ENCODE peak calls at places on chromosomes 3 and 15, in four cellular contexts. Q is HCT116, A is GM23338, E is transverse colon. G is an unnamed sample.

GRCh38 chr15:69290346-69291164 is 8.2 kb upstream of the PAQR5 start:
- DNase-seq in Q (no peak), A (no peak), E (no peak), G (no peak)

GRCh38 chr3:65960087-65960486 is 78.6 kb downstream of the MAGI1 start:
- DNase-seq in Q (no peak), A (no peak), E (no peak), G (no peak)

GRCh38 chr3:143578810-143579425 is 269.4 kb downstream of the SLC9A9 start:
- DNase-seq in Q (no peak), A (no peak), E (no peak), G (no peak)

GRCh38 chr15:85742186-85742751 is 52.5 kb downstream of the KLHL25 start:
- DNase-seq in Q (no peak), A (peak), E (no peak), G (no peak)

GRCh38 chr3:12470680-12471079 is 13.6 kb upstream of the TSEN2 start:
- DNase-seq in Q (no peak), A (no peak), E (no peak), G (no peak)

GRCh38 chr3:39779511-39780230 is 29.7 kb upstream of the MYRIP start:
- DNase-seq in Q (no peak), A (no peak), E (no peak), G (no peak)

GRCh38 chr3:171566803-171567422 is 106.7 kb upstream of the TNIK start:
- DNase-seq in Q (peak), A (peak), E (no peak), G (no peak)

GRCh38 chr3:36476274-36476942 is 96.1 kb downstream of the STAC start:
- DNase-seq in Q (no peak), A (no peak), E (no peak), G (no peak)

GRCh38 chr15:74954515-74954914 is 2.1 kb downstream of the RPP25 start:
- DNase-seq in Q (no peak), A (no peak), E (no peak), G (no peak)
- H3K4me3 ChIP-seq in Q (no peak), A (peak), E (peak), G (no peak)

GRCh38 chr3:5133239-5133638 is 11.1 kb downstream of the ARL8B start:
- DNase-seq in Q (no peak), A (no peak), E (no peak), G (no peak)
- TF ChIP-seq POLR2AphosphoS5 in Q (no peak), A (no peak), E (no peak), G (no peak)

DNA sequence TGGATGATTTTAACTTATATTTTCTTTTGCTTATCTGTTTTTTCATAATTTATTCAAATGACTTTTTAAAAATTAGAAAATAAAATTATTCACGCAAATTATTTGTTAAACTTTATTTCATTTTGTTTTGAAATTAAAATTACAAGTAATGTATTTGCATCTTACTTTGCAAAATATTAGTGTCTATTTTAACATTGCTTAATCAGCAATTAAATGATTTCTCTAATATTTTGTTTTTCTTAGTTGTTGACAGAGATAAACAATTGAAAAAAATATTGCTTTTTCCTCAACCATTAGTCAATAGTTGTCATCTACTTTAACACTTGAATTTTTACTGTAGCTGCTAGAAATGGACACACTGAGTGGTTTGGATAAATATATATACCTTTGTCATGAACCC is 32.8 kb upstream of the PYDC2 start:
- DNase-seq in Q (no peak), A (no peak), E (no peak), G (no peak)
- H3K4me3 ChIP-seq in Q (no peak), A (no peak), E (no peak), G (no peak)

DNA sequence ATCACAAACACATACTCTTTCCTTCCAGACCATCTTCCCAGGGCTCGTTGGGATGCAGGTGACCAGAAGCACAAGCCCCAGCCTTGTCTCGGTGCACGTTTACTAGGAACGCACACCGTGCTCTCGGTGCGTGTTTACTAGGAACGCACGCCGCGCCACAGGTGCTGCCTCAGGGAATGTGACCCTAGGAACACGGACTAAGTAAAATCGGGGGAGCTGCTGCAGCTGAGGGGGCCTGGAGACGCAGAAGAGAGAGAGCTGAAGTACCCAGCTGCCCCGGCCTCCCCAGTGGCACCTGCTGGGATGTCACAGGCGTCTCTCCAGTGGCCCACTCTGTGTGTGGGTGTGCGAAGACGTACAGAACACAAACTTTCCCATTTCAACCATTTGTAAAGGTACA is 91.0 kb upstream of the SNRPA1 start:
- DNase-seq in Q (no peak), A (no peak), E (no peak), G (no peak)
- TF ChIP-seq POLR2AphosphoS5 in Q (no peak), A (no peak), E (no peak), G (no peak)

DNA sequence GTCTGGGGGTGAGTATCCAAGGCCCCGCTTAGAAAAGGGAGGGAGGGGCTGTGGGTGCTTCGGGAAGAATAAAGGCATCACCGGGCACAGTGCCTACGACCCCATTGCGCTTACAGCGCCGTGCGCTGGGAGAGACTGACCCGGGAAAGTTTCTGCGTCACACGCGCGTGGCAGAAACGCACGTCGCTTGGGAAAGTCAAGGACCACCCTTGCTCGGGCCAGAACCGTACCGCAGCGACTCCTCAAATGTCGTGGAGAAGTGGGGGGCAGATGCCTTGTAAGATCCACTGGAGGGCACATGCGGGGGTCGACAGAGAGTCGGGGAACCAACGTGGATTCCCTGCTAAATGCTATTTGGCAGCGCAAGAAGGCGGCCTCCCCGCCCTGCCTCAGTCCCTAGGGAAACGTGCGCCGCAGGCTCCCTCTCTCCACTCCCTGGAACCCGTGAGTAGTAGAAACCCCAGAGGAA is 2.4 kb downstream of the ADAMTS9 start:
- DNase-seq in Q (no peak), A (no peak), E (peak), G (no peak)
- H3K4me3 ChIP-seq in Q (peak), A (peak), E (peak), G (peak)

DNA sequence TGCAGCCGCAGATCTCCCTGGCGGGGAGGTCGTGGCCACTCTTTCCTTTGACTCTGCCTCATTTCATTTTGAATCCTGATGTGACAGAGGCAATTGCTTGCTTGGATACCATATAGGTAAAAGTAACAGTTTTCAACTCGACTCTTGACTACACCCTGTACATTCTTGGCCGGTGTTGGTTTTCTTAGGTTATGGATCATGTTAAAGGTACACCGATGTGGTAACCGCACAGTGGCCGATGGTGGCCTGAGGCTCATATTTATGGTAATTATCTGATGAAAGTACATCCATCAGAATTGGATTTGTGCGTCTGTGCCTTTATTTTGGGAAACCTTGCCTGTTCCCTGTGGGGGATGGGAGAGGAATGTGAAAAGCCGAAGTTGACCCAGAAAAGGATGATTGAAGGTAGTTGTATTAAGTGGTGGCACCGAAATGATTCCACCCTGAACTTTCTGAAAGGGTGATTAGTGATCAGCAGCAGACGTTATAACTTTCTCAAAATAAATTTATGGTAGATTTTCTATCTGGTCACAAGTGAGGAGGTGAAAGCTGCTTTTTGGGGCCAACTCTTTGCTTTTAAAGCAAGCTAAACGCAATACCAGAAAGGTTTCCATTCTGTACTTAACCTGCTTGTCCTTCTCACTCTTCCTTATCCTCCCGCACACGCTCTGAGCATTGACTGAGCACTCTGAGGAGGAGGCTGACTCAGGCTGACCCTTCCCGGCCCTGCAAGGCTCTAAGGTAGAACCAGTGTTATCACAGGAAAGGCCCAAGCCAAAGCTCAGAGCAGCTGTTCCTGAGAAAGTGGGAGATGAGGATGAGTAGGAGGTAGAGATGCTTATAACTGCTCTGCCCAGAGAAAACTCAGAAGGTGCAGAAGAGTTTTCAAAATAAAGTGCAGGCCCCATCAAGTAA is 2.0 kb downstream of the B3GNT5 start:
- DNase-seq in Q (no peak), A (no peak), E (no peak), G (no peak)
- TF ChIP-seq POLR2AphosphoS5 in Q (no peak), A (no peak), E (peak), G (no peak)

DNA sequence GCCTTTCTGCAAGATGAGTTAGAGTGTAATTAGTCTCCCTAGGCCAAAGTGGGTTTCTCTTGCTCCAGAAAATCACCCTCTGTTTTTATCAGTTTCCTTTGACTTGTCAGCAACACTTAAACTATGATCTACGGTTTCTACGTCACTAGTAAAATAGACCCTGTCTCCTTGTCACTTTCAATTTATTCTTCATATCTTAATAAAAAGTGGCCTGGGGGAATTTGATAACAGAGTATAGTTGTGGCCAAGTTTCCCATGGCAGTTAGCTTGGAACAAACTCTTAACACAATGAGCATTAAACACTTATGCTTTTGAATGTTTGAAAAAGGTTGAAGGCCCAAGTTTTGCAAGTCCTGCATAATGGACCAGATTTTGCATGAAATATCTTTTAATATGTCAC is 79.7 kb downstream of the CGNL1 start:
- DNase-seq in Q (no peak), A (no peak), E (no peak), G (no peak)
- H3K4me3 ChIP-seq in Q (no peak), A (no peak), E (no peak), G (no peak)

GRCh38 chr3:25047058-25047457 is 381.0 kb upstream of the RARB start:
- DNase-seq in Q (no peak), A (no peak), E (no peak), G (no peak)

GRCh38 chr3:25043181-25043580 is 384.9 kb upstream of the RARB start:
- DNase-seq in Q (no peak), A (no peak), E (no peak), G (no peak)

GRCh38 chr3:25044762-25045161 is 383.3 kb upstream of the RARB start:
- DNase-seq in Q (no peak), A (no peak), E (no peak), G (no peak)

GRCh38 chr3:25043757-25044156 is 384.3 kb upstream of the RARB start:
- DNase-seq in Q (no peak), A (no peak), E (no peak), G (no peak)

DNA sequence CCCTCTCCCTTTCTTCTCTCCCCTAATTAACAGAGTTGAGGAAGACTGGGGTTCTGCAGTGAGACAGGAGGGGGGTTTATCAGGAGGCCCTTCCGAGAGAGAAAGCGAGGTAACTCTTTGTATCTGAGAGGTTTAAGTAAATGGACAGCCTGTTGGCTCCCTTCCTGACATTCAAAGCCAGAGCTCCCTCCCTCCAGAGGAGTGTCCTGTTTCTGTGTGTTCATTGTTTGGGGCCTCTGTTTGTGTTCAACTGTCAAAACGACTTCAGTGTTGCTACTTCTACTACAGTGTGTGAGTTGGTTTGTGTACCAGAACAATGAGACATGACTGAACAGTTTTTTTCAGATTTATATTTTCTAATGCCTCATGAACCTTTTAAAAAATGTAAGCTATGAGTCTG is 382.8 kb upstream of the RARB start:
- DNase-seq in Q (no peak), A (peak), E (peak), G (no peak)
- TF ChIP-seq POLR2AphosphoS5 in Q (no peak), A (no peak), E (no peak), G (peak)

GRCh38 chr3:71784914-71785593 is at the start of gene PROK2:
- DNase-seq in Q (no peak), A (peak), E (no peak), G (peak)
- H3K4me3 ChIP-seq in Q (no peak), A (peak), E (peak), G (peak)

GRCh38 chr3:177460100-177460499 is 262.8 kb upstream of the TBL1XR1 start:
- DNase-seq in Q (no peak), A (peak), E (no peak), G (no peak)
- TF ChIP-seq POLR2AphosphoS5 in Q (no peak), A (no peak), E (no peak), G (no peak)

G was measured in esophagus muscularis mucosa.